ENCODE peak calls at places on chromosomes 11 and 22, in five cellular contexts. U is stimulated activated naive B cell treated with anti-CD40 and anti-IgM and Interleukin-4, amounts not matched to agents 10 μg/mL and 1 μg/mL and 100 μg/mL, for 72 hours; E is activated T-cell treated with anti-CD3 and anti-CD28 coated beads for 48 hours; L is activated T-helper 1 cell treated with Interleukin-2 at 50 U/mL for 16 hours; A is tibial nerve. T is an unnamed sample.
A peak's percentile ranks its signal among the peaks of the same experiment; 100 is the strongest.

GRCh38 chr11:420054-420910 is 5.5 kb upstream of the SIGIRR start:
- DNase-seq in U (no peak), E (no peak), L (no peak), A (no peak), T (peak; percentile 12)

GRCh38 chr11:101341578-101341977 is 212.0 kb upstream of the PGR start:
- DNase-seq in U (no peak), E (no peak), L (no peak), A (no peak), T (no peak)

GRCh38 chr11:13487661-13488030 is 8.2 kb downstream of the PTH start:
- DNase-seq in U (no peak), E (peak; percentile 6), L (no peak), A (no peak), T (no peak)

GRCh38 chr11:1749020-1749758 is 1.2 kb downstream of the IFITM10 start:
- DNase-seq in U (no peak), E (no peak), L (no peak), A (no peak), T (peak; percentile 21)

GRCh38 chr22:49532831-49533802 is 294.6 kb downstream of the BRD1 start:
- DNase-seq in U (no peak), E (no peak), L (no peak), A (no peak), T (peak; percentile 27)

GRCh38 chr11:134125507-134125906 is 56.6 kb downstream of the JAM3 start:
- DNase-seq in U (no peak), E (no peak), L (no peak), A (no peak), T (no peak)

GRCh38 chr11:94638902-94639373 is 71.8 kb downstream of the PIWIL4 start:
- DNase-seq in U (no peak), E (no peak), L (no peak), A (peak; percentile 21), T (no peak)

GRCh38 chr22:49855491-49855911 is 1.9 kb downstream of the ZBED4 start:
- DNase-seq in U (no peak), E (no peak), L (no peak), A (no peak), T (no peak)

GRCh38 chr11:64013141-64013896 is 22.4 kb upstream of the FLRT1 start:
- DNase-seq in U (no peak), E (no peak), L (no peak), A (no peak), T (no peak)

GRCh38 chr11:100472727-100473389 is 214.2 kb upstream of the ARHGAP42 start:
- DNase-seq in U (no peak), E (no peak), L (no peak), A (no peak), T (no peak)

GRCh38 chr22:37068859-37069258 is 17.3 kb downstream of the KCTD17 start:
- DNase-seq in U (no peak), E (no peak), L (no peak), A (no peak), T (no peak)

GRCh38 chr11:18737642-18738041 is 11.7 kb upstream of the IGSF22 start:
- DNase-seq in U (no peak), E (no peak), L (no peak), A (no peak), T (no peak)

GRCh38 chr22:33678523-33678922 is 241.8 kb downstream of the LARGE1 start:
- DNase-seq in U (no peak), E (no peak), L (no peak), A (no peak), T (no peak)

GRCh38 chr22:36417281-36417686 is 29.5 kb upstream of the MYH9 start:
- DNase-seq in U (no peak), E (no peak), L (no peak), A (no peak), T (no peak)

GRCh38 chr22:48936391-48936790 is 891.3 kb downstream of the BRD1 start:
- DNase-seq in U (no peak), E (no peak), L (no peak), A (no peak), T (no peak)

GRCh38 chr11:31827458-31828206 is 16.5 kb upstream of the PAX6 start:
- DNase-seq in U (no peak), E (no peak), L (no peak), A (no peak), T (no peak)

GRCh38 chr11:131966667-131967066 is 596.3 kb downstream of the NTM start:
- DNase-seq in U (no peak), E (no peak), L (no peak), A (no peak), T (no peak)

GRCh38 chr22:43202326-43202725 is 15.4 kb upstream of the TTLL12 start:
- DNase-seq in U (no peak), E (no peak), L (no peak), A (no peak), T (no peak)

GRCh38 chr11:17573526-17573925 is 26.5 kb downstream of the OTOG start:
- DNase-seq in U (no peak), E (no peak), L (no peak), A (no peak), T (no peak)

GRCh38 chr11:59151761-59152160 is 9.1 kb downstream of the FAM111A start:
- DNase-seq in U (no peak), E (no peak), L (no peak), A (no peak), T (no peak)

GRCh38 chr22:49768961-49769690 is 58.5 kb downstream of the BRD1 start:
- DNase-seq in U (no peak), E (no peak), L (no peak), A (no peak), T (no peak)

GRCh38 chr22:45678961-45679912 is 7.6 kb downstream of the ATXN10 start:
- DNase-seq in U (peak; percentile 6), E (no peak), L (no peak), A (no peak), T (no peak)

GRCh38 chr11:3225159-3225758 is 6.6 kb upstream of the MRGPRG start:
- DNase-seq in U (no peak), E (no peak), L (no peak), A (no peak), T (no peak)

GRCh38 chr22:27420817-27421361 is 380.7 kb downstream of the MN1 start:
- DNase-seq in U (no peak), E (no peak), L (no peak), A (peak; percentile 88), T (peak; percentile 96)

GRCh38 chr11:46277313-46277622 is 194 bp upstream of the CREB3L1 start:
- DNase-seq in U (no peak), E (no peak), L (no peak), A (peak; percentile 63), T (peak; percentile 64)

GRCh38 chr11:35292290-35292689 is 127.1 kb downstream of the SLC1A2 start:
- DNase-seq in U (no peak), E (no peak), L (no peak), A (no peak), T (no peak)

GRCh38 chr11:3836903-3837302 is 3.9 kb downstream of the RHOG start:
- DNase-seq in U (no peak), E (no peak), L (peak; percentile 39), A (no peak), T (no peak)

GRCh38 chr11:118263694-118264567 is at the start of gene MPZL2:
- DNase-seq in U (no peak), E (no peak), L (no peak), A (peak; percentile 6), T (no peak)

GRCh38 chr22:50665738-50666137 is 6.9 kb upstream of the SHANK3 start:
- DNase-seq in U (no peak), E (no peak), L (no peak), A (no peak), T (no peak)

GRCh38 chr11:454043-454442 is 4.0 kb downstream of the PTDSS2 start:
- DNase-seq in U (no peak), E (no peak), L (no peak), A (no peak), T (no peak)

GRCh38 chr11:31442086-31442485 is 67.3 kb downstream of the IMMP1L start:
- DNase-seq in U (no peak), E (no peak), L (no peak), A (no peak), T (no peak)

GRCh38 chr22:33271390-33272161 is 213.4 kb upstream of the SYN3 start:
- DNase-seq in U (peak; percentile 71), E (no peak), L (no peak), A (peak; percentile 26), T (peak; percentile 90)

GRCh38 chr11:62398011-62398994 is 20.5 kb upstream of the SCGB1A1 start:
- DNase-seq in U (no peak), E (no peak), L (no peak), A (peak; percentile 37), T (no peak)

GRCh38 chr22:29926057-29926456 is 43.1 kb downstream of the MTMR3 start:
- DNase-seq in U (no peak), E (no peak), L (no peak), A (no peak), T (no peak)

GRCh38 chr22:22398530-22399327 is 109.8 kb downstream of the ZNF280B start:
- DNase-seq in U (no peak), E (no peak), L (no peak), A (no peak), T (no peak)

GRCh38 chr22:29308148-29308790 is 1.8 kb downstream of the GAS2L1 start:
- DNase-seq in U (no peak), E (no peak), L (no peak), A (no peak), T (peak; percentile 68)

GRCh38 chr11:78168539-78169477 is 19.6 kb downstream of the KCTD21 start:
- DNase-seq in U (no peak), E (no peak), L (no peak), A (peak; percentile 85), T (peak; percentile 99)

GRCh38 chr11:1515082-1516060 is 28.8 kb upstream of the MOB2 start:
- DNase-seq in U (peak; percentile 60), E (peak; percentile 71), L (peak; percentile 57), A (peak; percentile 78), T (peak; percentile 87)

GRCh38 chr11:73040046-73040445 is 102.1 kb downstream of the FCHSD2 start:
- DNase-seq in U (no peak), E (no peak), L (no peak), A (no peak), T (no peak)